ENCODE peak calls at places on chromosomes 16 and 17, in seven cellular contexts. Q, B, R, E, V, H and C are unnamed samples.

GRCh38 chr17:83097831-83098230 is 18.4 kb downstream of the METRNL start:
- DNase-seq in Q (no peak), B (no peak), R (no peak), E (no peak), V (no peak), H (no peak), C (no peak)

GRCh38 chr16:10935491-10935890 is 6.8 kb downstream of the DEXI start:
- DNase-seq in Q (no peak), B (no peak), R (no peak), E (no peak), V (no peak), H (no peak), C (no peak)

GRCh38 chr17:32564325-32564724 is 77.5 kb downstream of the CDK5R1 start:
- DNase-seq in Q (no peak), B (peak), R (no peak), E (peak), V (no peak), H (no peak), C (peak)

GRCh38 chr16:84699712-84700517 is at the start of gene USP10:
- DNase-seq in Q (peak), B (peak), R (peak), E (peak), V (peak), H (no peak), C (peak)

GRCh38 chr17:12987120-12987519 is 30.7 kb downstream of the ELAC2 start:
- DNase-seq in Q (no peak), B (no peak), R (no peak), E (no peak), V (no peak), H (no peak), C (no peak)

GRCh38 chr17:3845361-3845753 is 689 bp downstream of the NCBP3 start:
- DNase-seq in Q (no peak), B (peak), R (no peak), E (peak), V (no peak), H (no peak), C (peak)

GRCh38 chr17:34474706-34475105 is 104.7 kb upstream of the TMEM132E start:
- DNase-seq in Q (no peak), B (no peak), R (no peak), E (no peak), V (no peak), H (no peak), C (no peak)

GRCh38 chr16:12927591-12927990 is 26.2 kb downstream of the SHISA9 start:
- DNase-seq in Q (no peak), B (no peak), R (no peak), E (no peak), V (no peak), H (no peak), C (no peak)

GRCh38 chr16:80837421-80838263 is 33.2 kb upstream of the CDYL2 start:
- DNase-seq in Q (no peak), B (no peak), R (no peak), E (no peak), V (no peak), H (no peak), C (no peak)

GRCh38 chr16:4176794-4177438 is 60.7 kb upstream of the ADCY9 start:
- DNase-seq in Q (no peak), B (peak), R (no peak), E (peak), V (peak), H (no peak), C (peak)

GRCh38 chr17:38879878-38880727 is 10.2 kb downstream of the LASP1 start:
- DNase-seq in Q (peak), B (no peak), R (no peak), E (peak), V (peak), H (no peak), C (peak)

GRCh38 chr17:82237083-82237745 is 8.4 kb downstream of the SLC16A3 start:
- DNase-seq in Q (peak), B (no peak), R (no peak), E (no peak), V (no peak), H (no peak), C (no peak)

GRCh38 chr17:39736319-39737165 is 1.2 kb upstream of the GRB7 start:
- DNase-seq in Q (no peak), B (no peak), R (no peak), E (peak), V (peak), H (no peak), C (peak)

GRCh38 chr16:84271037-84271436 is 23.6 kb upstream of the WFDC1 start:
- DNase-seq in Q (no peak), B (no peak), R (no peak), E (no peak), V (no peak), H (no peak), C (no peak)

GRCh38 chr17:80877095-80877828 is 114.4 kb upstream of the CHMP6 start:
- DNase-seq in Q (peak), B (peak), R (no peak), E (no peak), V (no peak), H (no peak), C (no peak)

GRCh38 chr16:2428051-2428786 is 1.0 kb upstream of the CCNF start:
- DNase-seq in Q (peak), B (peak), R (peak), E (peak), V (peak), H (no peak), C (peak)

GRCh38 chr17:34110315-34110714 is 144.8 kb upstream of the CCL2 start:
- DNase-seq in Q (no peak), B (no peak), R (no peak), E (no peak), V (no peak), H (no peak), C (no peak)

GRCh38 chr17:76909971-76910760 is 42.0 kb downstream of the MGAT5B start:
- DNase-seq in Q (no peak), B (peak), R (no peak), E (peak), V (peak), H (no peak), C (peak)

GRCh38 chr16:88691924-88692560 is 5.7 kb upstream of the SNAI3 start:
- DNase-seq in Q (peak), B (no peak), R (peak), E (no peak), V (no peak), H (no peak), C (no peak)

GRCh38 chr17:41492351-41492750 is 2.6 kb upstream of the KRT36 start:
- DNase-seq in Q (no peak), B (no peak), R (peak), E (no peak), V (peak), H (no peak), C (no peak)

GRCh38 chr17:76805319-76805718 is 62.9 kb upstream of the MGAT5B start:
- DNase-seq in Q (no peak), B (no peak), R (no peak), E (peak), V (peak), H (no peak), C (peak)

GRCh38 chr17:2580156-2580555 is 13.3 kb upstream of the PAFAH1B1 start:
- DNase-seq in Q (no peak), B (no peak), R (no peak), E (no peak), V (no peak), H (no peak), C (no peak)

GRCh38 chr17:4558311-4558972 is 1.9 kb downstream of the GGT6 start:
- DNase-seq in Q (peak), B (no peak), R (no peak), E (no peak), V (no peak), H (no peak), C (no peak)

GRCh38 chr17:64081802-64082799 is 47.8 kb downstream of the ERN1 start:
- DNase-seq in Q (no peak), B (peak), R (no peak), E (peak), V (peak), H (peak), C (peak)

GRCh38 chr17:49454050-49454449 is 39.4 kb upstream of the PHB1 start:
- DNase-seq in Q (no peak), B (no peak), R (no peak), E (peak), V (no peak), H (no peak), C (no peak)

GRCh38 chr16:878071-878784 is 77.7 kb upstream of the GNG13 start:
- DNase-seq in Q (peak), B (no peak), R (no peak), E (no peak), V (no peak), H (no peak), C (no peak)

GRCh38 chr17:69874220-69874670 is 200.8 kb upstream of the KCNJ16 start:
- DNase-seq in Q (no peak), B (no peak), R (no peak), E (peak), V (peak), H (peak), C (peak)

GRCh38 chr16:57422026-57422944 is 17.7 kb downstream of the CCL17 start:
- DNase-seq in Q (no peak), B (peak), R (peak), E (peak), V (peak), H (peak), C (peak)

GRCh38 chr16:75697571-75697970 is 3.7 kb downstream of the DUXB start:
- DNase-seq in Q (no peak), B (no peak), R (no peak), E (no peak), V (no peak), H (no peak), C (no peak)

GRCh38 chr17:66200685-66201092 is 8.8 kb upstream of the CEP112 start:
- DNase-seq in Q (no peak), B (peak), R (no peak), E (peak), V (peak), H (peak), C (peak)

GRCh38 chr16:86198201-86199118 is 299.5 kb downstream of the IRF8 start:
- DNase-seq in Q (no peak), B (no peak), R (no peak), E (no peak), V (no peak), H (no peak), C (no peak)

GRCh38 chr17:74757931-74758845 is 9.8 kb downstream of the NHERF1 start:
- DNase-seq in Q (peak), B (no peak), R (no peak), E (no peak), V (no peak), H (no peak), C (peak)

GRCh38 chr17:66986659-66987058 is 22.2 kb downstream of the CACNG4 start:
- DNase-seq in Q (no peak), B (no peak), R (no peak), E (no peak), V (no peak), H (no peak), C (no peak)

GRCh38 chr17:3808701-3809100 is 7.7 kb upstream of the ITGAE start:
- DNase-seq in Q (no peak), B (no peak), R (no peak), E (peak), V (no peak), H (no peak), C (peak)

GRCh38 chr16:70644763-70645597 is 1.4 kb upstream of the IL34 start:
- DNase-seq in Q (no peak), B (no peak), R (no peak), E (no peak), V (no peak), H (no peak), C (no peak)
- TF ChIP-seq CTCF in Q (no peak), B (no peak), R (no peak), E (no peak), V (no peak), H (no peak), C (no peak)

GRCh38 chr16:82995286-82995926 is 368.6 kb downstream of the CDH13 start:
- DNase-seq in Q (no peak), B (no peak), R (no peak), E (no peak), V (no peak), H (peak), C (no peak)
- H3K4me3 ChIP-seq in Q (no peak), B (no peak), R (no peak), E (no peak), V (no peak), H (peak), C (no peak)

DNA sequence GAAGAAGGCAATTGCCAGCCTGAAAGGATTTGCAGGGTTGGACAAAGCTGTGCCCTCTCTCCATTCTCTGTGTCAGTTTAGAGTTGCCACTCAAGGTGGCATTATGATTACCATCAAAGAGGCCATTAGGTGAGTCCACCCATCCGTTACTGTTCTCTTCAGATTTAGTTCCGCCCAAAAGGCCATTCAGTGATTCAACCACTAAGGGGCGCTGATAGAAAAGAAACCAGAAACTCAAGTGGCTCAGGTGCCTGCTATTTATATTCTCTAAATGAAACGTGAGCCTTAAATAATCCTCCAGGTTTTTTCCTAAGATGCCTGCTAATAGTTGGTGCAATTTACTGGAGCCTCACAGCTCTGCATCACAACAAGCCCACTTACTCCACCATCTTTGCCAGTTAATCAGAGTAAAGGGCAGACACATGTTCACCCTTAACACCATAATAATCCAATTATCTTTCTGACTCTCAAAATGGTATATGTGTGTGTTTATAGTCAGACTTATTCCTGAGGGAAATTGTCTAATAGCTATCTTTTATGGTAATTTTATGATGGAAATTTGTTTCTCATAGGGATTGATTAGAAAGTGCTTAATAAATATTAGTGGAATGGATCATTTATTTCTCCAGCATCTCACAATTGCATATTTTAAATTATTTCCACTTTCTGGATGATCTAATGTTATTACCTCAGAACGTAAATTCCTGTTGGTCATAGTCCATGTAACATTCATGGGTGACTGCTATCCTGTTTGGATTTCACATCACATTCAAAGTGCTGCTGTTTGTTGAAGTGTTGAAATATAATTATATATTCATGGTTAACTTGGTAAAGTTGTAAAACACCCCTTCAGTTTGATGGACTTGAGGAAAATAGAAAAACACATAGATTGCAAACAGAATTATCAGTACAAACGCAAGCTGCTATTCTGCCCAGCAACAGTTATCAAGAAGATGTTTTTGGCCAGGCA is 59.3 kb downstream of the TANGO6 start:
- DNase-seq in Q (no peak), B (peak), R (no peak), E (peak), V (peak), H (no peak), C (peak)
- TF ChIP-seq CTCF in Q (peak), B (peak), R (peak), E (peak), V (peak), H (peak), C (peak)

GRCh38 chr16:89826531-89827382 is 1.5 kb upstream of the SPIRE2 start:
- DNase-seq in Q (no peak), B (no peak), R (no peak), E (no peak), V (no peak), H (no peak), C (no peak)

GRCh38 chr16:89829630-89830437 is 1.6 kb downstream of the SPIRE2 start:
- DNase-seq in Q (peak), B (no peak), R (no peak), E (no peak), V (no peak), H (no peak), C (no peak)

GRCh38 chr16:89828199-89828869 is at the start of gene SPIRE2:
- DNase-seq in Q (peak), B (peak), R (peak), E (peak), V (peak), H (no peak), C (peak)

GRCh38 chr16:89828870-89829629 is 775 bp downstream of the SPIRE2 start:
- DNase-seq in Q (no peak), B (no peak), R (no peak), E (no peak), V (no peak), H (no peak), C (no peak)

GRCh38 chr16:89827383-89828198 is 684 bp upstream of the SPIRE2 start:
- DNase-seq in Q (no peak), B (no peak), R (no peak), E (no peak), V (peak), H (peak), C (peak)
- H3K4me3 ChIP-seq in Q (peak), B (no peak), R (peak), E (peak), V (peak), H (peak), C (peak)

DNA sequence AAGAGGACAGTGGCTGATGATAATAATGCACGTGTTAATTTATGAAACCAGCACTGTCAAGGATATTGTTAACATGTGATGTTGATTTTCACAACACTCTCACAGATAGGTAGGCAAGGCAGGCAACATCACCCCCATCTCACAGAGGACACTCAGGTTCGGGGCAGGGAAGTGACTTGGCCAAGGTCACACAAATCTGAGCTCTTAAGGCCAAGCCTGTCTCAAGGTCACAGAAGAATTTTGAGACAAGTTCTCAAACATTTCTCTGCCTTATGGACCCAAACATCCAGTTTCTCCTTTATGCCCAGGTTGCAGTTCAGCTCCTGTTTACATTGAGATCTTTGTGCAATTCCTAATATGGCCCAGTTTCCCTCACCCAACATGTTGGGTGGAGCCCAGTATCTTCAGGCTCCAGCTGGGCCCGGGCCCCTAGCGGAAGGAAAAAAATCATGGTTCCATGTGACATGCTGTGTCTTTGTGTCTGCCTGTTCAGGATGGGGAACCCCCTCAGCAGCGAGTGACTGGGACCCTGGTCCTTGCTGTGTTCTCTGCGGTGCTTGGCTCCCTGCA is 1.3 kb downstream of the SLC2A4 start:
- DNase-seq in Q (no peak), B (no peak), R (no peak), E (no peak), V (no peak), H (no peak), C (no peak)
- TF ChIP-seq CTCF in Q (no peak), B (no peak), R (no peak), E (no peak), V (no peak), H (no peak), C (peak)

GRCh38 chr16:54191163-54191562 is 95.4 kb downstream of the IRX3 start:
- DNase-seq in Q (no peak), B (no peak), R (no peak), E (no peak), V (no peak), H (no peak), C (no peak)

GRCh38 chr16:54191592-54191991 is 95.0 kb downstream of the IRX3 start:
- DNase-seq in Q (no peak), B (no peak), R (no peak), E (no peak), V (no peak), H (no peak), C (no peak)

GRCh38 chr16:54194008-54194731 is 92.4 kb downstream of the IRX3 start:
- DNase-seq in Q (peak), B (no peak), R (peak), E (no peak), V (peak), H (peak), C (peak)

GRCh38 chr16:54193013-54193655 is 93.5 kb downstream of the IRX3 start:
- DNase-seq in Q (no peak), B (no peak), R (no peak), E (no peak), V (no peak), H (no peak), C (no peak)

DNA sequence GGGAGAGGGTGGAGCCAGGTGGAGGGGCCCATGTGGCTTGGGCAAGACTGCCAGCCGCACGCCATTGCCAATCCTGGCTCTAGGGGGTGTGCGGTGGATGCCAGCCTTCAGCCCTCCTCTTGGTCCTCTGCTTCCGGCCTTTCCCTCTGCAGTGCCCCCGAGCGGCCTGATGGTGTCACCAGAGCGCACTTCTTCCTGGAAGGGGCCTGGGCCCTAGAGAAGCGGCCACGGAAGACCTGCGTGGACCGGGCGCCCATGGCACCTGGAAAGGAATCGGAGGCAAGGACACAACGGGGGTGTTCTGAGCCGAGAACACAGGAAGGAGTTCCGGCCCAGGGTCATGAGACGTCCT is 93.0 kb downstream of the IRX3 start:
- DNase-seq in Q (peak), B (peak), R (peak), E (peak), V (peak), H (peak), C (peak)
- H3K4me3 ChIP-seq in Q (no peak), B (no peak), R (peak), E (no peak), V (peak), H (no peak), C (peak)